ENCODE peak calls at places on chromosomes 6 and 20, in ten cellular contexts. One of them, this sample, is unnamed.
A peak's percentile ranks its signal among the peaks of the same experiment; 100 is the strongest.

GRCh38 chr6:116313377-116313776 is 33.6 kb upstream of the TSPYL1 start:
- DNase-seq in Peyer's patch: no peak
- DNase-seq in lower leg skin: no peak
- DNase-seq in esophagus squamous epithelium: no peak
- DNase-seq in NB4: no peak
- DNase-seq in spleen: no peak
- DNase-seq in HCT116: no peak
- DNase-seq in right lobe of liver: no peak
- DNase-seq in A549: no peak
- DNase-seq in stomach: no peak
- DNase-seq in this sample: no peak

GRCh38 chr20:1820137-1821074 is 74.8 kb upstream of the SIRPA start:
- DNase-seq in spleen: peak; percentile 85
- DNase-seq in lower leg skin: no peak
- DNase-seq in HCT116: no peak
- DNase-seq in stomach: no peak
- DNase-seq in A549: no peak
- DNase-seq in Peyer's patch: no peak
- DNase-seq in right lobe of liver: no peak
- DNase-seq in NB4: peak; percentile 63
- DNase-seq in esophagus squamous epithelium: no peak
- DNase-seq in this sample: no peak

GRCh38 chr6:347232-347631 is 44.3 kb upstream of the IRF4 start:
- DNase-seq in spleen: peak; percentile 81
- DNase-seq in A549: no peak
- DNase-seq in lower leg skin: no peak
- DNase-seq in NB4: no peak
- DNase-seq in HCT116: no peak
- DNase-seq in esophagus squamous epithelium: no peak
- DNase-seq in Peyer's patch: no peak
- DNase-seq in right lobe of liver: no peak
- DNase-seq in stomach: no peak
- DNase-seq in this sample: no peak

GRCh38 chr6:90202156-90202555 is 94.5 kb downstream of the BACH2 start:
- DNase-seq in NB4: no peak
- DNase-seq in spleen: no peak
- DNase-seq in right lobe of liver: no peak
- DNase-seq in Peyer's patch: no peak
- DNase-seq in stomach: no peak
- DNase-seq in lower leg skin: no peak
- DNase-seq in A549: no peak
- DNase-seq in esophagus squamous epithelium: no peak
- DNase-seq in HCT116: no peak
- DNase-seq in this sample: no peak

GRCh38 chr6:126033696-126034095 is 47.4 kb downstream of the TRMT11 start:
- DNase-seq in lower leg skin: peak; percentile 20
- DNase-seq in right lobe of liver: no peak
- DNase-seq in A549: peak; percentile 29
- DNase-seq in HCT116: no peak
- DNase-seq in spleen: no peak
- DNase-seq in NB4: peak; percentile 72
- DNase-seq in stomach: no peak
- DNase-seq in esophagus squamous epithelium: no peak
- DNase-seq in Peyer's patch: no peak
- DNase-seq in this sample: peak; percentile 81

GRCh38 chr6:157274471-157275226 is 48.7 kb downstream of the TMEM242 start:
- DNase-seq in Peyer's patch: peak; percentile 86
- DNase-seq in HCT116: peak; percentile 31
- DNase-seq in right lobe of liver: peak; percentile 79
- DNase-seq in A549: peak; percentile 67
- DNase-seq in esophagus squamous epithelium: peak; percentile 21
- DNase-seq in stomach: peak; percentile 74
- DNase-seq in NB4: peak; percentile 87
- DNase-seq in spleen: peak; percentile 97
- DNase-seq in lower leg skin: peak; percentile 74
- DNase-seq in this sample: peak; percentile 89

GRCh38 chr6:89501239-89501638 is 68.3 kb downstream of the ANKRD6 start:
- DNase-seq in stomach: no peak
- DNase-seq in Peyer's patch: no peak
- DNase-seq in esophagus squamous epithelium: no peak
- DNase-seq in right lobe of liver: no peak
- DNase-seq in A549: no peak
- DNase-seq in lower leg skin: no peak
- DNase-seq in NB4: no peak
- DNase-seq in spleen: no peak
- DNase-seq in HCT116: no peak
- DNase-seq in this sample: no peak

GRCh38 chr6:38604700-38605099 is 35.0 kb downstream of the BTBD9 start:
- DNase-seq in right lobe of liver: no peak
- DNase-seq in Peyer's patch: no peak
- DNase-seq in esophagus squamous epithelium: no peak
- DNase-seq in spleen: no peak
- DNase-seq in lower leg skin: no peak
- DNase-seq in NB4: no peak
- DNase-seq in HCT116: no peak
- DNase-seq in stomach: no peak
- DNase-seq in A549: no peak
- DNase-seq in this sample: no peak

GRCh38 chr20:10217517-10218410 is 866 bp upstream of the SNAP25 start:
- DNase-seq in A549: peak; percentile 65
- DNase-seq in HCT116: no peak
- DNase-seq in lower leg skin: no peak
- DNase-seq in esophagus squamous epithelium: no peak
- DNase-seq in NB4: peak; percentile 11
- DNase-seq in spleen: no peak
- DNase-seq in stomach: no peak
- DNase-seq in Peyer's patch: no peak
- DNase-seq in right lobe of liver: no peak
- DNase-seq in this sample: no peak
- TF ChIP-seq POLR2A in A549: peak; percentile 19
- TF ChIP-seq POLR2A in HCT116: no peak
- TF ChIP-seq POLR2A in lower leg skin: no peak
- TF ChIP-seq POLR2A in esophagus squamous epithelium: no peak
- TF ChIP-seq POLR2A in NB4: no peak
- TF ChIP-seq POLR2A in spleen: no peak
- TF ChIP-seq POLR2A in stomach: no peak
- TF ChIP-seq POLR2A in Peyer's patch: no peak
- TF ChIP-seq POLR2A in right lobe of liver: no peak
- TF ChIP-seq POLR2A in this sample: no peak

GRCh38 chr6:26385734-26386125 is 2.8 kb downstream of the BTN2A2 start:
- DNase-seq in esophagus squamous epithelium: no peak
- DNase-seq in NB4: no peak
- DNase-seq in right lobe of liver: no peak
- DNase-seq in HCT116: no peak
- DNase-seq in stomach: no peak
- DNase-seq in spleen: no peak
- DNase-seq in lower leg skin: no peak
- DNase-seq in Peyer's patch: no peak
- DNase-seq in A549: no peak
- DNase-seq in this sample: no peak

GRCh38 chr6:26387565-26387964 is 4.7 kb downstream of the BTN2A2 start:
- DNase-seq in lower leg skin: no peak
- DNase-seq in NB4: no peak
- DNase-seq in A549: no peak
- DNase-seq in stomach: no peak
- DNase-seq in spleen: no peak
- DNase-seq in esophagus squamous epithelium: no peak
- DNase-seq in Peyer's patch: no peak
- DNase-seq in HCT116: no peak
- DNase-seq in right lobe of liver: no peak
- DNase-seq in this sample: no peak

GRCh38 chr6:26388014-26388413 is 5.1 kb downstream of the BTN2A2 start:
- DNase-seq in esophagus squamous epithelium: no peak
- DNase-seq in right lobe of liver: no peak
- DNase-seq in NB4: no peak
- DNase-seq in lower leg skin: no peak
- DNase-seq in A549: no peak
- DNase-seq in stomach: no peak
- DNase-seq in HCT116: no peak
- DNase-seq in Peyer's patch: no peak
- DNase-seq in spleen: no peak
- DNase-seq in this sample: no peak

GRCh38 chr6:26380256-26380655 is 2.7 kb upstream of the BTN2A2 start:
- DNase-seq in A549: no peak
- DNase-seq in spleen: no peak
- DNase-seq in esophagus squamous epithelium: no peak
- DNase-seq in lower leg skin: no peak
- DNase-seq in HCT116: no peak
- DNase-seq in NB4: no peak
- DNase-seq in stomach: no peak
- DNase-seq in right lobe of liver: no peak
- DNase-seq in Peyer's patch: no peak
- DNase-seq in this sample: no peak

DNA sequence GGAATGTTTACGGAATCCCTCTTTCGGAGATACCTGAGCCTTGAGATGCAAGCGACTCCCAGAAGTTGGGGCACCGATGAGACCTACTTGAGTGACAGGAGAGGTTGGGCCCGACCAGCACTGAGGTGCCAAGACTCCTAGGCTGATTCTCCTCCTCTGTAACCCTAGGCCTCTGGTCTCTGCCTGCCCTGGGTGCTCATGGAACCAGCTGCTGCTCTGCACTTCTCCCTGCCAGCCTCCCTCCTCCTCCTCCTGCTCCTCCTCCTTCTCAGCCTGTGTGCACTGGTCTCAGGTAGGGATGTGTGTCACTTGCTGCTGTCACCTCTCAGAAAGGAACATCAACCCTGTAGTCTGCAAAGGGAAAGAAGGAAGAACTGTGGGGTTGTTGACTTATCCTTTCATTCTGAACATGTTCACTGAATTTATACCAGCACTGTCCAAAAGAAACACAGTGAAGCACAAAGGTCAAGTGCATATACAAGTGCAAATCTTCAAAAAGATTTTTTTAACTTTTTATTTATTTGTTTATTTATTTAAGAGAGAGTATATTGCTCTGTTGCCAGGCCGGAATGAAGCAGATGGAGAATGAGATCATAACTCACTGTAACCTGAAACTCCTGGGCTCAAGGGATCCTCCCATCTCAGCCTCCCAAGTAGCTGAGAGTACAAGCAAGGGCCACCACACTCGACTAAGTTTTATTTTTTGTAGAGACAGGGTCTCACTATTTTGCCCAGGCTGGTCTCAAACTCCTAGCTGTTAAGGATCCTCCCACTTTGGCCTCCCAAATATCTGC is 913 bp downstream of the BTN2A2 start:
- DNase-seq in esophagus squamous epithelium: no peak
- DNase-seq in right lobe of liver: no peak
- DNase-seq in spleen: no peak
- DNase-seq in NB4: peak; percentile 18
- DNase-seq in HCT116: no peak
- DNase-seq in lower leg skin: peak; percentile 35
- DNase-seq in Peyer's patch: peak; percentile 57
- DNase-seq in A549: no peak
- DNase-seq in stomach: peak; percentile 34
- DNase-seq in this sample: no peak
- TF ChIP-seq POLR2A in esophagus squamous epithelium: no peak
- TF ChIP-seq POLR2A in right lobe of liver: no peak
- TF ChIP-seq POLR2A in spleen: no peak
- TF ChIP-seq POLR2A in NB4: no peak
- TF ChIP-seq POLR2A in HCT116: no peak
- TF ChIP-seq POLR2A in lower leg skin: no peak
- TF ChIP-seq POLR2A in Peyer's patch: no peak
- TF ChIP-seq POLR2A in A549: no peak
- TF ChIP-seq POLR2A in stomach: no peak
- TF ChIP-seq POLR2A in this sample: no peak

GRCh38 chr20:33810885-33811762 is at the start of gene CHMP4B:
- DNase-seq in right lobe of liver: peak; percentile 99
- DNase-seq in stomach: peak; percentile 100
- DNase-seq in A549: peak; percentile 98
- DNase-seq in Peyer's patch: peak; percentile 99
- DNase-seq in spleen: peak; percentile 100
- DNase-seq in HCT116: peak; percentile 93
- DNase-seq in lower leg skin: peak; percentile 99
- DNase-seq in esophagus squamous epithelium: peak; percentile 98
- DNase-seq in NB4: peak; percentile 99
- DNase-seq in this sample: peak; percentile 98
- TF ChIP-seq POLR2A in right lobe of liver: peak; percentile 95
- TF ChIP-seq POLR2A in stomach: no peak
- TF ChIP-seq POLR2A in A549: peak; percentile 53
- TF ChIP-seq POLR2A in Peyer's patch: peak; percentile 81
- TF ChIP-seq POLR2A in spleen: peak; percentile 76
- TF ChIP-seq POLR2A in HCT116: peak; percentile 31
- TF ChIP-seq POLR2A in lower leg skin: no peak
- TF ChIP-seq POLR2A in esophagus squamous epithelium: peak; percentile 92
- TF ChIP-seq POLR2A in NB4: peak; percentile 46
- TF ChIP-seq POLR2A in this sample: peak; percentile 79

DNA sequence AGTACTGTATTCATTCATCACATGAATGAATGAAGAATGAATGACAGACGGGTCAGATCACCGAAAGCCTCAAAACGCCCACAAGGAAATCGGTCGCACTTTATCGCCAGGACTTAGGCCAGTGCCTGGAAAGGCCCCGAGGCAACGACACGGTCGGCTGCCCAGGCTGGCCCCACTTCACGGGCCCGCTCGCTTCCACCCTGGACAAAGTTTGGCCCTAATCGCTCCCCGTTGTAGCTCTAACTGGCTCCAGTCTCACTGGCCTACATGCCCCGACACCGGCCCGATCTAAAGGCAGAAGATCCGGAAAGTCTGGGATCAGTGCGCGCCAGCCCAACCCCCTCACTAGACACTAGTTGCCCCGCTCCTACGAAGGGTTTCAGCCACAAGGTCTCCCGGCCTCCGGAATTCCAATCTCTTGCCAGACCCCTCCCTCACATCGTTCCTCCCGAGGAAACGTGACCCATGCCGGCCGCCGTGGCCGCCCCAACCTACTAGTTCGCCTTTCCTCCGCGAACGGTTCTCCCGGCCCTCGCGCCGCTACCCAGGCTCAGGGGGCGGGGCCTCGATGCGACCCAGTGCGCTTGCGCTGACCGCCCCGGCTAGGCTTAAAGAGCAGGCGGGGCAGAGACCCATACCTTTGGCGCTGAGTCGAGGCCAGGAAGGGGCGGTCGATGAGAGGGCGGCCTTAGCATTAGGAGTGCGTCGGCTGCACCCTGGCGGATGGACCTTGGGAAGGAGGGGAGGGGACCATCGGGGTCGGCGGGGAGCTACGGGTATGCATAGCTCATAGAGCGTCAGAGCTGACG is at the start of the genes GSS and MYH7B:
- DNase-seq in esophagus squamous epithelium: peak; percentile 67
- DNase-seq in stomach: peak; percentile 100
- DNase-seq in NB4: peak; percentile 99
- DNase-seq in A549: peak; percentile 96
- DNase-seq in right lobe of liver: peak; percentile 99
- DNase-seq in lower leg skin: peak; percentile 95
- DNase-seq in HCT116: peak; percentile 91
- DNase-seq in Peyer's patch: peak; percentile 99
- DNase-seq in spleen: peak; percentile 99
- DNase-seq in this sample: peak; percentile 95
- TF ChIP-seq POLR2A in esophagus squamous epithelium: peak; percentile 64
- TF ChIP-seq POLR2A in stomach: peak; percentile 47
- TF ChIP-seq POLR2A in NB4: peak; percentile 90
- TF ChIP-seq POLR2A in A549: peak; percentile 95
- TF ChIP-seq POLR2A in right lobe of liver: peak; percentile 84
- TF ChIP-seq POLR2A in lower leg skin: no peak
- TF ChIP-seq POLR2A in HCT116: peak; percentile 88
- TF ChIP-seq POLR2A in Peyer's patch: peak; percentile 87
- TF ChIP-seq POLR2A in spleen: no peak
- TF ChIP-seq POLR2A in this sample: peak; percentile 92

This sample was measured in erythroblast.